ENCODE peak calls at places on chromosome 6, in six cellular contexts. P, A, D, C, Z and R are unnamed samples.

GRCh38 chr6:46090115-46091079 is 39.4 kb upstream of the ENPP4 start:
- DNase-seq in Z (peak), A (peak), C (peak), P (peak), D (peak), R (peak)

GRCh38 chr6:130140084-130140483 is 82.7 kb downstream of the SAMD3 start:
- DNase-seq in Z (no peak), D (no peak), P (no peak), C (no peak), A (no peak), R (no peak)

GRCh38 chr6:32194825-32195651 is 2.6 kb upstream of the GPSM3 start:
- DNase-seq in P (no peak), Z (peak), D (no peak), A (peak), C (no peak), R (no peak)

GRCh38 chr6:34288581-34288980 is 39.8 kb upstream of the SMIM29 start:
- DNase-seq in D (no peak), P (no peak), Z (no peak), A (no peak), C (no peak), R (no peak)

GRCh38 chr6:134938896-134939295 is 11.0 kb downstream of the ALDH8A1 start:
- DNase-seq in C (peak), P (no peak), D (no peak), A (no peak), Z (peak), R (no peak)

GRCh38 chr6:79506251-79506650 is 31.0 kb downstream of the LCA5 start:
- DNase-seq in A (no peak), C (no peak), Z (peak), P (no peak), D (no peak), R (no peak)

GRCh38 chr6:148495029-148495428 is 152.4 kb downstream of the SASH1 start:
- DNase-seq in Z (peak), D (no peak), P (no peak), A (no peak), C (no peak), R (no peak)

GRCh38 chr6:131036616-131037015 is 26.4 kb downstream of the EPB41L2 start:
- DNase-seq in D (no peak), C (no peak), P (no peak), Z (no peak), A (no peak), R (no peak)

GRCh38 chr6:132818404-132819359 is 4.3 kb downstream of the RPS12 start:
- DNase-seq in D (no peak), A (no peak), Z (no peak), P (no peak), C (no peak), R (no peak)

GRCh38 chr6:20302702-20303251 is 90.5 kb upstream of the MBOAT1 start:
- DNase-seq in D (no peak), P (no peak), A (no peak), Z (peak), C (no peak), R (no peak)

GRCh38 chr6:24882295-24882694 is 53.5 kb downstream of the RIPOR2 start:
- DNase-seq in Z (no peak), P (no peak), C (no peak), A (no peak), D (no peak), R (no peak)
- TF ChIP-seq CTCF in Z (no peak), P (no peak), C (no peak), A (no peak), D (no peak), R (no peak)

DNA sequence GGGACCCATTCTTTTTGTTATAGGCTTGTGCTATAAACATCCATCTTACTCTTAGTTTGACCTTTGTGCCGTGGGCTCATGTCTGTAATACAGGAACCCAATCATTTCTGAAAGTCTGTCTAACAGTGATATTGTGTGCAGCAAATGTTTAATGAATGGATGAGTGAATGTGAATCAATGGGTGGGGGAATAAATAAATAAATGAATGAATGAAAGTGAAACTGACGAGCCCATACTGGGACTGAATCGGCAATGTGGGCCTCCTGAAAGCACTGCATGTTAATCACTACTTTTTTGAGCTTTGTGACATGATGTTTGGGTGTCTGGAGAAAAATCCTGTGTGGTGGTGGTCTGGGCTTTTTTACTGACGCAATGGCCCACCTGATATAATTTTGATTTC is 175.0 kb downstream of the GMPR start:
- DNase-seq in D (no peak), C (no peak), A (no peak), P (no peak), Z (no peak), R (no peak)
- TF ChIP-seq CTCF in D (no peak), C (no peak), A (no peak), P (no peak), Z (no peak), R (no peak)

DNA sequence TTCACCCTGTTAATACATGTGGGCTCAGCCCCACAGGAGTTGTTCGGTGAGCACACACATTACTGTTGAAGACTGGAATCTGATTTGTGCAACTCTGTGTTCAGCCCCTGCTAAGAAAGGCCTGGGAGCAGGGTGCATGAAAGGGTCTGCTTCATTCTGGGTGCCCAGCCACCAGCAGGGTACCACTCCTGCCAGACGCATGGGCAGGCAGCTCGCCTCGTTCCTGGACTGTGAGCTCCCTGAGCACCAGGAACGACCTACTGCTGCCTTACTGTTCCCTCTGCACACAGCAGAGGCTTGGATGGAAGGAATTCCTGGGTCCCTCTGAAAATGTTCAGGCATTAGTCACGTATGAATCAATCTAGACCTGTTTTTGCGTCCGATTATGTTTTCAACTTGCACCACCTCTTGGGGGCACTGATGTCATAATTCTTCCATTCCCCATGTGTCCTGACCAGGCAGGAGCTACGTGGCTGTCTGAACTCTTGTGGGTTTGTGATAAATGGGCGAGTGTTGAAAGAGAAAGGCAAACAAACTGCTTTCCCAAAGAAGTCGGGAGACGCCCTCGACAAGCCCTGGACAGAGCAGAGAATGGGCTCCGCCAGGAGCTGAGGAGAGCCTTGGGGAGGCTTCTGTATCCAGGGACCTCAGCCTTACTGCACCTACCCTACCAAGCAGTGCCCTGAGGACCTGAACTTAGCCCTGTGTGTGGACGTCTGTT is 123.9 kb downstream of the LY86 start:
- DNase-seq in A (peak), D (no peak), P (no peak), C (no peak), Z (peak), R (no peak)
- TF ChIP-seq CTCF in A (no peak), D (no peak), P (no peak), C (no peak), Z (peak), R (peak)

DNA sequence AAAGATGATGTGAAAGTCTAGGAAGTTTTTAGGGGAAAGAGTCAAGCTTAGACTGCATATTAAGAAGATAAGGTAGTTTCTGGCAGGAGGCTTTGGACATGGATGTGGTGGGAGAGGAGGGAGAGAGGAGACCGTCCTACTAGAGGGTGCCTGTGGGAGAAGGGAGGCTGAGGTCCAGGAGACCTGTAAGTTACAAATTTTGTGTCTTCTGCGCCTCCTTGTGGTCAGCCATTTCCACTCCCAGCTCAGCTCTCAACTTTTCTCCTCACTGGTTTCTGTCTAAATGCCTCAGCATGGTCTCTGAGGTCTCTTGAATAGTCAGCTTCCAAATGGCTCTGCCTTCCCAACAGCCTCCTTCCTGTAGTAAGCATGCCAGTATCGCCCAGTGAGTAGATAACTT is 193.4 kb downstream of the UNC5CL start:
- DNase-seq in A (peak), Z (peak), P (no peak), C (no peak), D (no peak), R (peak)
- TF ChIP-seq CTCF in A (peak), Z (peak), P (peak), C (peak), D (no peak), R (peak)

GRCh38 chr6:163340201-163340887 is 74.2 kb upstream of the QKI start:
- DNase-seq in C (no peak), Z (peak), P (no peak), D (no peak), A (no peak), R (no peak)
- TF ChIP-seq CTCF in C (no peak), Z (no peak), P (no peak), D (no peak), A (no peak), R (no peak)

GRCh38 chr6:146901940-146902816 is 302.0 kb upstream of the STXBP5 start:
- DNase-seq in D (no peak), A (no peak), C (no peak), Z (no peak), P (no peak), R (no peak)
- TF ChIP-seq CTCF in D (no peak), A (no peak), C (peak), Z (peak), P (no peak), R (no peak)

DNA sequence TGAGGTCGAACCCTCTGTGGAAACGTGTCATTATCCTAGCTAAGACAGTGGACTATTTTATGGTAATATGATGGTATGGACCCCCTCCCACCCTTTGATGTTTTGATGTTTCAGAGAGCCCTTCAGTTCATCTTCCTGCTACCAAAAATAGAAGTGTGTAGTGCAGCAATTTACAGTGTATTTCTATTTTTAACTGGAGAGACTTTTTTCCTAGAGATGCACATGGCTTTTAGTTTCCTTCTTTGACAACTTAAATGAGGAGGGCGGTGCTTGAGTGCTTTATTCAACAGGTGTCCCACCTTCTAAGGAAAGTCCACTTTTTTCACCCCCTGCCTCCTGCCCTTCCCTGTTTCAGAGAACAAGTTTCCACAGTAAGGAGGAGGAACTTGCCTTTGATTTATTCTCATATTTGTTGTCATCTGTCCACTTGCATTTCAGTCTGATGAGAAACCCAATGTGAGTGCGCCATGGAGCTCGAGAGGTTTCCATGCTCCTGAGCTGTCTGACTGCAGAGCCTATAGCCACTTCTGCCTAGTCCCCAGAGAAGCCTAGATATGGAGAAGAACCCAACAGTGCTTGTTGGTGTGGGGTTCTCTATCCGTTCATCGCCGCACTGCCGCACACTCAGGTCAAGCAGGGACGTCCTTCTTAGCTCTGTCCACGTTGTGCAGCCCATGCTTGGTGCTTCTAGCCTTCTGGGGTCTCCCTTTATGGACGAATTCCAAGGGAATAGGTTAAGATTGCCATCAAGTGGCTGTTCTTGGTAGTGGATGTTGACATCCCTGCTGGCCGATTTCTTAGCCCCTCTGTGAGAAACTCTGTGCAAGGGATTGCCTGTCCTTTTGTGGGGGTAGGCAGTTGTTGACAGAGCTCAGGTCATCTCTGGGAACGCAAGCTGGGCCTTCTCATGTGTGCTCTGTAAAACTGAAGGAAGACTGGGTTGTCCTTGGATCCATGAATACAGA is 144.2 kb downstream of the JARID2 start:
- DNase-seq in C (no peak), P (no peak), A (no peak), D (no peak), Z (peak), R (peak)
- TF ChIP-seq CTCF in C (peak), P (peak), A (peak), D (no peak), Z (peak), R (peak)

DNA sequence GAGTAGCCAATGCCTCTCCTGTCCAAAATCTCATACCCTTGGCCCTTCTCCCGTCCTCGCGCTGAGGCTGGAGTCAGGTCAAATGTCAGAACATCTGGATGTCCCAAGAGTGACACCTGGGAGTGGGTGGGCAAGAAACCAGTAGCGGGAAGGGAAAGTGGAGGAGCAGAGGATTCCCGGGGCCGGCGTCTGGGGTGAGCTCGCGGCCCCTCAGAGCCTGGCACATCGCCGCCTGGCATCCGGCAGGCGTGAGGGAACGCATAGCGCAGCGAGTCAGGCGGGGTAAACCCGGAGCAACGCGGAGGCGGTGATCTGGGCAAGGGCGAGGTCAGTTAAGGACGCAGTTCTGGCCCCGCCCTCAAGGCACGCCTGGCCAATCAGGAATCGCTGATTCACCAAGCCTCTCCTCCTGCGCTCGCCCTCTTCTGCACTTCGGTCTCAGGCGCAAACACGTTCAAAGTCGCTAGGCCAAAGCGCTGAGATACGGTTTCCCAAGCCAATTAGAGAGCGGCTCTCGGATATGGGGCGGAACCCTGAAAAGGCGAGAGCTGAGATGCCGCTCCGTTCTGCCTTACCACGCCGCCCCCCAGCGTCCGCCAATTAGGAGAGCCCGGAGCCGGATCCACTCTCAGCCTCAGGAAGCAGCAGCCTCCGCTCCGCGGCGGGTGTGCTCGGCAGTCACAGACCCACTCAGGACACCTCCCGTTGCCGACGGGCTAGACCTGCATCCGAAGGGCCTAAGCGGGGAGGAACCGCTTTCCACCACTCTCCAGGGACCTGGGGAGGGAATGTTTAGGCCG is 22.5 kb downstream of the VPS52 start:
- DNase-seq in C (peak), A (peak), Z (peak), D (peak), P (peak), R (peak)
- TF ChIP-seq CTCF in C (peak), A (no peak), Z (no peak), D (no peak), P (peak), R (no peak)